ENCODE peak calls at places on chromosomes 1 and 21, in four cellular contexts. F, L, Q and W are unnamed samples.

GRCh38 chr1:232788235-232788872 is 16.9 kb upstream of the MAP10 start:
- DNase-seq in Q (no peak), L (no peak), F (no peak), W (no peak)

GRCh38 chr1:111201275-111202090 is 1.0 kb upstream of the DENND2D start:
- DNase-seq in F (peak), L (peak), Q (no peak), W (no peak)

GRCh38 chr21:46411236-46411635 is 47.5 kb upstream of the DIP2A start:
- DNase-seq in F (no peak), L (no peak), Q (no peak), W (no peak)

GRCh38 chr1:228087771-228088251 is 5.3 kb downstream of the ARF1 start:
- DNase-seq in L (no peak), Q (no peak), F (peak), W (peak)

GRCh38 chr1:25832336-25833037 is 12.7 kb downstream of the MTFR1L start:
- DNase-seq in Q (no peak), F (no peak), L (no peak), W (no peak)

GRCh38 chr1:161068306-161069200 is 1.1 kb downstream of the ARHGAP30 start:
- DNase-seq in F (peak), Q (peak), L (peak), W (no peak)

GRCh38 chr1:33349081-33349759 is 28.3 kb upstream of the A3GALT2 start:
- DNase-seq in Q (peak), F (peak), L (peak), W (no peak)

GRCh38 chr1:181310560-181310959 is 172.8 kb upstream of the CACNA1E start:
- DNase-seq in Q (no peak), F (no peak), L (no peak), W (no peak)

GRCh38 chr21:36419996-36420395 is 34.8 kb downstream of the CHAF1B start:
- DNase-seq in L (peak), F (peak), Q (peak), W (peak)

GRCh38 chr1:56424744-56425493 is 154.4 kb downstream of the PLPP3 start:
- DNase-seq in L (no peak), Q (peak), F (peak), W (no peak)

GRCh38 chr1:105137543-105138444 is 1388.1 kb downstream of the AMY1C start:
- DNase-seq in F (peak), L (peak), Q (no peak), W (no peak)

GRCh38 chr1:15325375-15326085 is 78.5 kb downstream of the FHAD1 start:
- DNase-seq in F (no peak), L (no peak), Q (no peak), W (no peak)

GRCh38 chr1:224057461-224058199 is 56.3 kb upstream of the FBXO28 start:
- DNase-seq in F (no peak), L (no peak), Q (no peak), W (no peak)

GRCh38 chr21:35932232-35932911 is 128.0 kb downstream of the SETD4 start:
- DNase-seq in F (peak), Q (peak), L (peak), W (peak)

GRCh38 chr1:6519935-6520621 is 28.6 kb upstream of the PLEKHG5 start:
- DNase-seq in Q (no peak), F (peak), L (no peak), W (peak)

GRCh38 chr1:6515771-6516170 is 24.3 kb upstream of the PLEKHG5 start:
- DNase-seq in F (no peak), Q (no peak), L (no peak), W (no peak)

GRCh38 chr1:6521502-6521901 is 30.0 kb upstream of the PLEKHG5 start:
- DNase-seq in F (no peak), L (no peak), Q (no peak), W (no peak)

GRCh38 chr1:6517435-6517851 is 26.0 kb upstream of the PLEKHG5 start:
- DNase-seq in Q (no peak), L (no peak), F (no peak), W (no peak)

DNA sequence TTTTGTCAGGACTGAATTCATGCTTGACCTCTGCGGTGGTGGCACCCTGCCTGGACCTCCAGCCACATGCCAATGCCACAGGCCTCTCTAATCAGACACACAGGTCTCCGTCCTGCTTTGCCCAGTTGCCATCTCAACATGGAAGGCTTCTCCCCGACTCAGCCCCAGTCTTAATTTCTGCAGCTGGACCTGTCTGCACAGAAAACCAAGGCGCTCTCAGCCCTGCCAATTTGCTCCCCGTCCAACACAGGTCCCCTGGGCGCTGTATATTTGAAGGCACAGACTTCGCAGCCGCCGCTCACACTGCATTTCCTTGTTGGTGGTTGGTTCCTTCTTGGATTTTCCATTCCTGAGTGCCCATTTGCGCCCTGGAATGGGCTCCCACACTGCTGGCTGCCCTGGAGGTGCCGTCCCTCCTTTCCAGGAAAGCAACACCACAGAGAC is 28.0 kb upstream of the PLEKHG5 start:
- DNase-seq in Q (no peak), L (no peak), F (no peak), W (no peak)
- H3K4me3 ChIP-seq in Q (no peak), L (no peak), F (no peak), W (peak)

GRCh38 chr1:30125024-30125423 is 598.4 kb downstream of the MATN1 start:
- DNase-seq in L (no peak), F (no peak), Q (no peak), W (no peak)
- TF ChIP-seq CTCF in L (no peak), F (no peak), Q (no peak), W (no peak)

DNA sequence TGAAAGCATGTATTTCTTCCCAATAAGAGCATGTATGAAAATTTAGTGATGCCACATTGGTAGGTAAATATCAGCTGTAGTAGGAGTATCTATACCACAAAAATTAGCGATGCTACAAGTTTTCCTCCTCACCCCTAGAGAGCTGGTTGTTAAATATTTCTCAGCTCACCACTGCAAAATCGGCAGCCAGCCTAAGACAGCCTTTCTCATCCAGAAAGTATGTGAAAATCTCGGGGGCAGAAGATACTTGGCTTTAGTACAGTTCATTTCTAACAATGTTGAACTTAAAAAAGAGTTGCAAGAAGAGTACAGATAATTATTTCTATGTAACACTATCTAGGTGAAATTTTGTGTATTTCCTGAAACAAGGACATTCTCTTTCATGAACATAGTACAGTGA is 235.3 kb downstream of the TPR start:
- DNase-seq in Q (no peak), F (no peak), L (no peak), W (peak)
- H3K4me3 ChIP-seq in Q (no peak), F (no peak), L (no peak), W (no peak)

DNA sequence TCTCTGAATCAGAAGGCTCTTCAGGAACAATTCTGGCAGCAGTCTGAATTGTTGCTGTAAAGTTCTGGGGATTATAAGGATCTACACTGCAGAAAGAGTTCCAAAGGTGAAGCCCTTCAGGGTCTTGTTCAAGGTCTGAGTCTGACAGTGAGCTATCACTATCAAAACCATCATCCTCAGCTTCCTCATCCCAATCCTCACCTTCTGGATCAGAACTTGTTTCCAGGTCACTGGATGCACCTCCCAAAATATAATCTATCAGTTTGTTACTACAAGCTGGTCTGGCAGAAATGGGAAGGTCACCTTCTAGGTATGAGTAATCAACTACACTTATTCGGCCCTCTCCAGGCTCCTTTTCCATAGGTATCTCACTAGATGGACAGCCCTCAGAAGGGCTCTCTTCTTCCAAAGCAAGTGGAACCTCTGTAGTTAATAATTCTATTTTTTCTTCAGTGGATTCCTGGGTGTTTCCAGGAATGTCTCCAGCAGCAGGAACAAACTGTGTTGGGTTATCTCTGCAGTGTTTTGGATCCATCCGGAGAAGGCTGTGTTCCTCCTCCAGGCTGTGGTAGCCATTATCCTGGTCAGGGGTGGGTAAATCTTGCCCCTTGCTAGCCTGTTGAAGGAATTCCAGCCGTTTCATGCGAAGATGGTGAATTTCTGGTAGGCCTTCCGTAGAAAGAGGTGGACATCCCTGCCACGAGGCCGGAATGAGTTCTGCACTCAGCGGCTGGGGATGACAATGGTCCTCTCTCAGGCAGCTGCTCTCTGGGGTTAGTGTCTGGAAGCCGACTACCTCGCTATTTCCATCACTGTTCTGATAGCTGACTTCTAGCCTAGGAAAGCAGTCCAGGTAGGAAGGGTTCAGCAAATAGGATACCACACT is 1.5 kb downstream of the PPP1R15B start:
- DNase-seq in Q (no peak), L (no peak), F (no peak), W (no peak)
- TF ChIP-seq CTCF in Q (no peak), L (no peak), F (no peak), W (no peak)

GRCh38 chr1:201347498-201348210 is 29.8 kb downstream of the TNNT2 start:
- DNase-seq in Q (peak), F (no peak), L (no peak), W (no peak)

GRCh38 chr1:201346987-201347386 is 30.5 kb downstream of the TNNT2 start:
- DNase-seq in F (no peak), L (no peak), Q (no peak), W (no peak)

GRCh38 chr1:201348211-201348566 is 29.3 kb downstream of the TNNT2 start:
- DNase-seq in F (peak), L (peak), Q (peak), W (peak)

GRCh38 chr1:201345081-201345355 is 32.5 kb downstream of the TNNT2 start:
- DNase-seq in L (no peak), F (no peak), Q (no peak), W (no peak)

GRCh38 chr1:201346337-201346939 is 31.0 kb downstream of the TNNT2 start:
- DNase-seq in F (peak), Q (peak), L (peak), W (peak)
- H3K4me3 ChIP-seq in F (no peak), Q (no peak), L (no peak), W (no peak)

GRCh38 chr1:241464985-241465384 is 54.6 kb downstream of the FH start:
- DNase-seq in F (no peak), Q (no peak), L (no peak), W (no peak)
- TF ChIP-seq CTCF in F (no peak), Q (no peak), L (no peak), W (no peak)